ENCODE peak calls at places on chromosomes 5 and 9, in four cellular contexts. C is AG04450, G is cardiac fibroblast, A is glutamatergic neuron. D is an unnamed sample.

GRCh38 chr5:173278641-173279040 is 43.6 kb upstream of the NKX2-5 start:
- DNase-seq in C (no peak), G (no peak), A (no peak), D (no peak)

GRCh38 chr5:179815491-179816249 is 5.0 kb upstream of the SQSTM1 start:
- DNase-seq in C (no peak), G (no peak), A (no peak), D (no peak)

GRCh38 chr9:12511726-12512125 is 181.5 kb upstream of the TYRP1 start:
- DNase-seq in C (no peak), G (no peak), A (no peak), D (no peak)

GRCh38 chr5:159452480-159453167 is 122.3 kb upstream of the IL12B start:
- DNase-seq in C (no peak), G (no peak), A (no peak), D (no peak)

GRCh38 chr5:73312146-73312871 is 136.3 kb downstream of the FOXD1 start:
- DNase-seq in C (peak), G (peak), A (no peak), D (no peak)

GRCh38 chr9:77827104-77827784 is 179.1 kb upstream of the GNA14 start:
- DNase-seq in C (no peak), G (no peak), A (no peak), D (no peak)

GRCh38 chr9:21616082-21616778 is 134.1 kb upstream of the IFNE start:
- DNase-seq in C (peak), G (peak), A (no peak), D (no peak)

GRCh38 chr5:137072376-137073174 is 426.6 kb downstream of the SPOCK1 start:
- DNase-seq in C (no peak), G (peak), A (no peak), D (no peak)

GRCh38 chr9:19085295-19085694 is 17.4 kb downstream of the HAUS6 start:
- DNase-seq in C (no peak), G (peak), A (no peak), D (no peak)

GRCh38 chr9:96719538-96720315 is 58.2 kb downstream of the ZNF510 start:
- DNase-seq in C (no peak), G (no peak), A (no peak), D (no peak)

GRCh38 chr5:157516626-157517325 is 56.8 kb downstream of the NIPAL4 start:
- DNase-seq in C (peak), G (peak), A (no peak), D (no peak)

GRCh38 chr9:130461218-130461630 is 16.5 kb downstream of the ASS1 start:
- DNase-seq in C (no peak), G (peak), A (peak), D (peak)

GRCh38 chr5:18314192-18314778 is 680.0 kb downstream of the TAF11L14 start:
- DNase-seq in C (no peak), G (peak), A (no peak), D (no peak)

GRCh38 chr9:137382728-137383452 is 40.1 kb downstream of the EXD3 start:
- DNase-seq in C (no peak), G (no peak), A (peak), D (no peak)

GRCh38 chr5:151812757-151813309 is 41.1 kb downstream of the G3BP1 start:
- DNase-seq in C (no peak), G (peak), A (no peak), D (no peak)

GRCh38 chr9:115296831-115297565 is 179.0 kb upstream of the TNC start:
- DNase-seq in C (no peak), G (no peak), A (no peak), D (no peak)

GRCh38 chr9:13113201-13113600 is 166.3 kb downstream of the MPDZ start:
- DNase-seq in C (peak), G (peak), A (no peak), D (no peak)

GRCh38 chr5:39015743-39016586 is 58.2 kb downstream of the RICTOR start:
- DNase-seq in C (peak), G (peak), A (no peak), D (no peak)

GRCh38 chr9:76637426-76637825 is 126.8 kb upstream of the PCA3 start:
- DNase-seq in C (no peak), G (peak), A (no peak), D (no peak)

GRCh38 chr5:68382640-68383039 is 167.1 kb downstream of the PIK3R1 start:
- DNase-seq in C (no peak), G (peak), A (no peak), D (no peak)

GRCh38 chr5:145903862-145904261 is 31.0 kb upstream of the GRXCR2 start:
- DNase-seq in C (no peak), G (peak), A (no peak), D (no peak)

GRCh38 chr9:69173497-69173890 is 583 bp upstream of the TJP2 start:
- DNase-seq in C (no peak), G (no peak), A (no peak), D (no peak)

GRCh38 chr5:56175465-56175864 is 57.7 kb downstream of the ANKRD55 start:
- DNase-seq in C (no peak), G (peak), A (no peak), D (no peak)

GRCh38 chr5:398475-399295 is 44.3 kb upstream of the EXOC3 start:
- DNase-seq in C (no peak), G (no peak), A (no peak), D (no peak)

GRCh38 chr9:131436386-131436785 is 42.5 kb downstream of the PRRC2B start:
- DNase-seq in C (no peak), G (peak), A (no peak), D (no peak)

GRCh38 chr9:91395106-91395552 is 28.5 kb downstream of the NFIL3 start:
- DNase-seq in C (no peak), G (peak), A (no peak), D (no peak)

GRCh38 chr5:20559845-20560244 is 571.8 kb upstream of the CDH18 start:
- DNase-seq in C (no peak), G (no peak), A (no peak), D (no peak)

GRCh38 chr5:65483474-65484346 is 2.0 kb upstream of the ADAMTS6 start:
- DNase-seq in C (no peak), G (peak), A (no peak), D (no peak)

GRCh38 chr5:2017540-2018389 is 135.0 kb upstream of the IRX4 start:
- DNase-seq in C (no peak), G (peak), A (no peak), D (peak)

GRCh38 chr5:82405618-82406199 is 127.6 kb upstream of the RPS23 start:
- DNase-seq in C (peak), G (peak), A (no peak), D (no peak)

GRCh38 chr5:84477485-84477884 is 92.8 kb upstream of the EDIL3 start:
- DNase-seq in C (no peak), G (no peak), A (no peak), D (no peak)

GRCh38 chr5:84478603-84479002 is 93.9 kb upstream of the EDIL3 start:
- DNase-seq in C (no peak), G (peak), A (no peak), D (no peak)

DNA sequence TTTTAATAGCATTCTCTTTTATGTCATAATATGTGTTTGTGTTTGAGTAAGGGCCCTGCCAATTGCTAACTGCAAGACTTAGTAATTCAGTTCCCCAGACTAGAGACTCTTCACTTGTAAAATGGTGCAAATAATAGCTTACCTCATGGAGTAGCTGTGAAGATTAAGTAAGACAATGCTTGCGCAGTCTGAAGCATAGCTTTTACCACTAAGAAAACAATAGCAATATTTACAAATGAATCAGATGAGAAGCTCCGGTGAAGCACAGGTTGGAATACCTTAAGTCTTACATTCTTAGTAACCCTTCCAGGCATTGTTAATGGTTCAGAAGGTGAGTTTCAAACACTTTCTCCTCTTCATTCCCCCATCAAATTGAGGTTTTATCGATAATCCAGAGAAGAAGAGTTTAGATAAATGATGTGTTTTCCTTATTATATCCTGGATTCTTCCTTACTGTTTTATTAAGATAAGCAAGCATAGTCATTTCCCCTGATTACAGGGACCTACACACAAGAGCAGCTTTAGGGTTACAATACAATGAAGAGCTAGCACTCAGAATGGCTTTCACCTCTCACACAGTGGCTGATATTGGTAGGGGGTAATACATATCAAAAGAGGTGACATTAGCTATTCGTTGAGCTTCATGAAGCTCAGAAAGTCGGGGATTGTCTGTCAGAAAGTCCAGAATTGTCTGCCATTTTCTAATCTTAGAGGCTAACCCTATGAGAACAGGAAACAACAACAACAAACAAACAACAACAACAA is 96.4 kb upstream of the EDIL3 start:
- DNase-seq in C (no peak), G (peak), A (no peak), D (no peak)
- TF ChIP-seq CTCF in C (no peak), G (no peak), A (no peak), D (no peak)

DNA sequence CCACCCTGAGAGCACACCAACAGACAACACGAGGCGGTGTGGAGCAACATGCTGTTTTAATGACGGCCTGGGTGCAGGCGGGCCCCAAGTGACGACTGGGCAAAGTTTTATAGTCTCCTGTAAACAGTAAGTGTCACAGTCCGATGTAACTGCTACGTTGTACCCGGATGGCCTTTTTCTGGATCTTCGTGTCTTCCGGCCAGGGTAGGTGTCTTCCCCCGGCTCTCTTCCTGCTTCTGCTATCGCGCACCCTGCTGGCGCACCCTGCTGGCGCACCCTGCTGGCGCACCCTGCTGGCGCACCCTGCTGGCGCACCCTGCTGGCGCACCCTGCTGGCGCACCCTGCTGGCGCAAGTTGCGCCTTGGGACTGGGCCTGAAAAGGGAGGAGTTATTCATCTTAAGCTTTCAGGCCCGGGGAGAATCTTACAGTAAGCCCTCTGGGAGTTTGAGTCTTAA is 143.0 kb upstream of the TARS1 start:
- DNase-seq in C (no peak), G (no peak), A (peak), D (peak)
- TF ChIP-seq CTCF in C (no peak), G (peak), A (peak), D (peak)

GRCh38 chr9:135228345-135228982 is 141.0 kb downstream of the OLFM1 start:
- DNase-seq in C (no peak), G (no peak), A (peak), D (no peak)
- TF ChIP-seq CTCF in C (no peak), G (no peak), A (no peak), D (no peak)

GRCh38 chr9:132546148-132547051 is 36.0 kb upstream of the BARHL1 start:
- DNase-seq in C (no peak), G (peak), A (peak), D (peak)
- TF ChIP-seq CTCF in C (peak), G (peak), A (peak), D (peak)

GRCh38 chr5:139194486-139194885 is 3.7 kb downstream of the SIL1 start:
- DNase-seq in C (no peak), G (no peak), A (no peak), D (no peak)

GRCh38 chr5:139197710-139198669 is at the start of gene SIL1:
- DNase-seq in C (peak), G (peak), A (peak), D (peak)

GRCh38 chr5:139190125-139190524 is 8.0 kb downstream of the SIL1 start:
- DNase-seq in C (peak), G (peak), A (no peak), D (no peak)

GRCh38 chr5:139188558-139189270 is 9.5 kb downstream of the SIL1 start:
- DNase-seq in C (no peak), G (no peak), A (no peak), D (no peak)

GRCh38 chr5:139193928-139194327 is 4.2 kb downstream of the SIL1 start:
- DNase-seq in C (no peak), G (peak), A (no peak), D (no peak)
- TF ChIP-seq CTCF in C (peak), G (peak), A (peak), D (peak)

GRCh38 chr9:124013263-124014211 is 2.0 kb downstream of the LHX2 start:
- DNase-seq in C (no peak), G (no peak), A (peak), D (peak)
- TF ChIP-seq CTCF in C (no peak), G (no peak), A (no peak), D (no peak)

GRCh38 chr5:103648086-103648485 is 85.5 kb upstream of the NUDT12 start:
- DNase-seq in C (no peak), G (no peak), A (no peak), D (no peak)
- TF ChIP-seq CTCF in C (no peak), G (peak), A (peak), D (peak)

GRCh38 chr5:144028058-144028457 is 142.4 kb downstream of the YIPF5 start:
- DNase-seq in C (no peak), G (peak), A (no peak), D (no peak)
- TF ChIP-seq CTCF in C (no peak), G (no peak), A (no peak), D (no peak)

DNA sequence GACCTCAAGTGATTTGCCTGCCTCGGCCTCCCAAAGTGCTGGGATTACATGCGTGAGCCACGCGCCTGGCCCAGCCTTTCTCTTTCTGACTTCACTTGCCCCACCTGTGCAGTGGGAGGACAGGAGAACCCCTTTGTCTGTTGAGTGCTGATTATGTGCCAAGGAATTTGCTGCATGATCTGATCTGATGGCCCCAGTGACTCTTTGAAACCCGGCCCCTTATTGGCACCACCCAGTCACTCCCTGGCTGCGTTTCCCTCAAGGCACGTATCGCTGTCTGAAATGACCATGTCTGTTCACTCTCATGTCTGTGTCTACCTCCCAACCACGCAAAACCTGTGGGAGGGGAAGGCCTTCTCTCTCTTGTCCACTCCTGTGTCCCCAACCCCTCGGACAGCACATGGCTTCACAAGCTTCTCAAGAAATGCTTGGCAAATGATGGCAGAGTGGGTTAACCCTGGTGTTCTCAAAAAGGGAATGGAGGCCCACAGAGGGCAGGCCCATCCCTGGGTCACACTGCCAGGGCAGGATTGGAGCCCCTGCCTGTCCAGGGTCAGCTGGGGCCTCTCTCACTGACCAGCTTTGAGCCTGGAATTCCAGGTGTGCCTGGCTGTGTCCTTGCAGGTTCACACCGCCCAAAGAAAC is 21.9 kb downstream of the NEK6 start:
- DNase-seq in C (no peak), G (no peak), A (no peak), D (no peak)
- TF ChIP-seq CTCF in C (no peak), G (no peak), A (no peak), D (no peak)